ENCODE peak calls at places on chromosomes 2 and 18, in four cellular contexts. B is GM12878, E is K562, Q is HepG2. M is an unnamed sample.

GRCh38 chr2:54771166-54771565 is 47.7 kb downstream of the EML6 start:
- DNase-seq in B (no peak), Q (no peak), E (no peak), M (no peak)

GRCh38 chr18:71252351-71252862 is 963.6 kb downstream of the SOCS6 start:
- DNase-seq in E (no peak), B (no peak), Q (no peak), M (no peak)

GRCh38 chr2:219119422-219120043 is 41.1 kb downstream of the NHEJ1 start:
- DNase-seq in E (peak; percentile 53), B (peak; percentile 5), Q (peak; percentile 62), M (peak; percentile 66)

GRCh38 chr2:147149589-147150245 is 695.1 kb upstream of the ACVR2A start:
- DNase-seq in E (no peak), Q (no peak), B (no peak), M (no peak)

GRCh38 chr18:13243363-13243762 is 24.8 kb downstream of the LDLRAD4 start:
- DNase-seq in E (no peak), Q (no peak), B (no peak), M (no peak)

GRCh38 chr2:112061840-112062239 is 6.8 kb downstream of the TMEM87B start:
- DNase-seq in Q (no peak), B (no peak), E (no peak), M (no peak)

GRCh38 chr2:172094319-172095145 is 8.2 kb downstream of the DLX2 start:
- DNase-seq in Q (no peak), B (no peak), E (no peak), M (no peak)

GRCh38 chr2:72990695-72991438 is 73.5 kb downstream of the EMX1 start:
- DNase-seq in B (no peak), E (no peak), Q (no peak), M (no peak)

GRCh38 chr18:58363767-58364540 is 264.9 kb downstream of the ALPK2 start:
- DNase-seq in Q (no peak), E (no peak), B (no peak), M (no peak)

GRCh38 chr2:121155502-121156056 is 129.4 kb downstream of the TFCP2L1 start:
- DNase-seq in E (no peak), B (no peak), Q (no peak), M (no peak)

GRCh38 chr2:222656544-222657446 is 903 bp upstream of the FARSB start:
- DNase-seq in Q (no peak), B (no peak), E (no peak), M (no peak)

GRCh38 chr2:181354626-181355025 is 102.6 kb upstream of the ITGA4 start:
- DNase-seq in E (no peak), B (no peak), Q (no peak), M (no peak)

GRCh38 chr2:174011796-174012195 is 46.6 kb upstream of the SP3 start:
- DNase-seq in E (no peak), B (no peak), Q (no peak), M (no peak)

GRCh38 chr2:174014021-174014698 is 49.0 kb upstream of the SP3 start:
- DNase-seq in B (no peak), Q (no peak), E (no peak), M (no peak)

GRCh38 chr2:174012347-174013309 is 47.5 kb upstream of the SP3 start:
- DNase-seq in E (peak; percentile 18), Q (no peak), B (no peak), M (no peak)

GRCh38 chr2:174014699-174015070 is 49.5 kb upstream of the SP3 start:
- DNase-seq in E (no peak), Q (no peak), B (no peak), M (no peak)

DNA sequence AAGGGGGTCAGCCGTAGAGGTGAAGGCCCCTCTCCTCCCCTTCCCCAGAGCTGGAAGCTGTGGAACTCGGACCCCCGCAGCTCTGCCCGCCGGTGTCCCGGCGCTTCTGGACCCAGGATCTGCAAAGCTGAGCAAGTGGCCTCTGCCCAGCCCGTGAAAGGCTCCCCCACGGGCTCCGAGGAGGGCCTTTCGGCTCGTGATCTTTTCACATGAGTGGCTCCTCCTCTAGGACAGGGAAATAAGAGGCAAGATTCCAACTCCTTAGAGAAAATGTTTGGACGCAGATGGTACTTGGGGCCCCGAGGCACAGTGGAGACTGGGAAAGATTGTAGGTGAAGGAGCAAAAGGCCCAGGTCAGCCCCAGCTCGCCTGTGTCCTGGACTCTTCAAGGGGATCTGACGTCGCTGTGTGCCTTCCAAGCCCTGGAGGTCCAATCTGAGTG is 48.2 kb upstream of the SP3 start:
- DNase-seq in Q (no peak), E (no peak), B (no peak), M (no peak)
- TF ChIP-seq FOXK2 in Q (no peak), E (no peak), B (no peak), M (no peak)

GRCh38 chr2:232458051-232458660 is 2.2 kb downstream of the ALPI start:
- DNase-seq in Q (no peak), B (no peak), E (no peak), M (no peak)

GRCh38 chr2:232460171-232460570 is 4.2 kb downstream of the ALPI start:
- DNase-seq in Q (no peak), B (no peak), E (no peak), M (no peak)

GRCh38 chr2:232457121-232458011 is 1.4 kb downstream of the ALPI start:
- DNase-seq in Q (no peak), B (no peak), E (no peak), M (no peak)

GRCh38 chr2:232458661-232459418 is 2.9 kb downstream of the ALPI start:
- DNase-seq in Q (no peak), E (no peak), B (no peak), M (no peak)

GRCh38 chr2:232459419-232460035 is 3.6 kb downstream of the ALPI start:
- DNase-seq in B (no peak), E (no peak), Q (no peak), M (no peak)
- TF ChIP-seq FOXK2 in B (no peak), E (no peak), Q (no peak), M (no peak)

DNA sequence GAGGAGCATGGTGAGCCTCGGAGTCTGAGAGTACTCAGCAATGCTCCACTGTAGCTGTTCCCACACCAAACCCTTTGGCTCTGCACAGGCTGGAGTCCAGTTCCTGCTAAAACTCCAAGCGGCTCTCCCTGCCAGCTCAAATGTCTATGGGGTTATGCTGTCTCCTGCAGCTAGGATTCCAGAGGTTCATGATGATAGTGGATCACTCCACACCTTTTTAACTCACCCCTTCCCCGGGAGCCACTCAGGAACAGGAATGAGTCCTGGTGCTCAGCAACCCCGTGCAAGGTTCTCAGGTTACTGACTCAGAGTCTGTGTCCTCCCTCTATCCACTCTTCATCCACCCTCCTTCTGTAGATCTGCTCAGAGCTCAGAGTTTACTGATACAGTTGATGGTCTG is 410.0 kb downstream of the CDH19 start:
- DNase-seq in Q (no peak), B (no peak), E (no peak), M (no peak)
- TF ChIP-seq FOXK2 in Q (no peak), B (no peak), E (no peak), M (no peak)

DNA sequence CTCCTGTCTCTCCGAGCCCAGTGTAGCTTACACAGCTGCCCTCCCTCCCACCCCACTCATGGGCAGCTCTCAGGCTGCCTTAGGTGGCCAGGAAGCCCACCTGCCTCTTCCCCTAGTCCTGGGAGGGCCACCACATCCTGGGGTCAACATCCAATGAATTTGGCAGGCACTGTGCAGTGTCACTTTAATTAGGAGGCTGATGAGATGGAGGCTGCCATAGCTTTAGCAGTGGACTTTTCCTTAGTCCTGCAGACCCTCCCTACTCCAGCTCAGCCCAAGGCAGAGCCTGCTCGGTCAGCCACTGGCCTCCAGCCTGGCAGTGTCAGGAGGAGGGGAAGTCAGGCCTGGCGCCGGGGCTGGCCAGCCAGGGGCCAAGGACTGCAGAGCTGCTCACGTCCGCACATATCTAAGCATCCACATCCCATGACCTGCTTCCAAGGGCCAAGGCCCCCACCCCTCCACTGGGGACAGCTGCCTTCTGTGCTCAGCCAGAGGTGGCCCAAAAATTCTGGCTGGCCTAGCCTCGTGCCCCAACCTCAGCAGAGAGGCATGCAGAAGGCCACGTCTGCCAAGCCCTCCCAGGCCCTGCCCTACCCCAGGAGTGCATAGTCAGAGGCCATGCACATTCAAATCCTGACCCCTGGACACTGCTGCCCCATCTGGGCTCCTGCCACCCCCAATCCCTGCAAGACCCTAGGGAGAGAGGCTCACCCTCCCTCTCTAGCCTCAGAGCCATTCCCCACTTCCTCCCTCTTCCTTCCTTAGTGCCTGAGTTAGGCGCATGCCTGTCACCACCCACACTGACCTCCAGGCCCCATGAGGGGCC is 33.1 kb downstream of the ADRA2B start:
- DNase-seq in Q (no peak), B (no peak), E (no peak), M (no peak)
- TF ChIP-seq FOXK2 in Q (no peak), B (no peak), E (no peak), M (no peak)

M was measured in HEK293T.